ENCODE peak calls at places on chromosome 3, in eight cellular contexts. Y is tibial nerve, N is HCT116, E is AG09309, P is endodermal cell, J is B cell, W is AG10803, F is tibial artery. O is an unnamed sample.

GRCh38 chr3:175659951-175660350 is 800.8 kb downstream of the NAALADL2 start:
- DNase-seq in N (no peak), F (no peak), J (no peak), P (no peak), E (no peak), Y (no peak), W (no peak), O (no peak)

GRCh38 chr3:186060222-186060621 is 48.7 kb downstream of the ETV5 start:
- DNase-seq in Y (no peak), P (no peak), F (no peak), N (no peak), E (no peak), J (no peak), W (no peak), O (no peak)

GRCh38 chr3:187958432-187959003 is 195.4 kb upstream of the LPP start:
- DNase-seq in N (no peak), Y (no peak), E (no peak), F (no peak), W (no peak), J (peak; percentile 62), P (no peak), O (no peak)

GRCh38 chr3:120983841-120984240 is 75.8 kb downstream of the STXBP5L start:
- DNase-seq in E (no peak), W (no peak), F (no peak), Y (no peak), P (peak; percentile 71), J (no peak), N (no peak), O (no peak)

GRCh38 chr3:135995766-135996165 is 30.2 kb downstream of the PPP2R3A start:
- DNase-seq in N (no peak), W (no peak), Y (no peak), F (no peak), J (no peak), E (no peak), P (no peak), O (no peak)

GRCh38 chr3:13194285-13195209 is 121.3 kb upstream of the IQSEC1 start:
- DNase-seq in W (no peak), Y (no peak), J (no peak), N (no peak), P (no peak), E (no peak), F (peak; percentile 8), O (no peak)

GRCh38 chr3:61985020-61985419 is 388.3 kb downstream of the FEZF2 start:
- DNase-seq in Y (no peak), W (peak; percentile 55), E (peak; percentile 48), F (no peak), N (no peak), J (no peak), P (no peak), O (no peak)

GRCh38 chr3:34012102-34012461 is 213.7 kb downstream of the PDCD6IP start:
- DNase-seq in P (no peak), J (no peak), E (peak; percentile 93), Y (no peak), W (peak; percentile 95), N (peak; percentile 7), F (no peak), O (no peak)

GRCh38 chr3:17070560-17070959 is 185.8 kb downstream of the PLCL2 start:
- DNase-seq in Y (no peak), E (no peak), J (no peak), N (no peak), F (peak; percentile 27), P (peak; percentile 77), W (peak; percentile 42), O (no peak)

GRCh38 chr3:184676927-184677326 is 34.9 kb downstream of the MAGEF1 start:
- DNase-seq in N (no peak), Y (no peak), W (no peak), P (peak; percentile 43), F (no peak), E (no peak), J (peak; percentile 74), O (no peak)

GRCh38 chr3:188796122-188796631 is 375.6 kb upstream of the TPRG1 start:
- DNase-seq in F (no peak), J (peak; percentile 39), E (peak; percentile 95), W (peak; percentile 98), N (no peak), P (no peak), Y (no peak), O (no peak)

GRCh38 chr3:2810723-2811122 is 299.5 kb downstream of the IL5RA start:
- DNase-seq in P (peak; percentile 67), W (no peak), Y (no peak), F (no peak), J (no peak), N (no peak), E (no peak), O (no peak)

GRCh38 chr3:111073186-111073585 is 1.6 kb downstream of the NECTIN3 start:
- DNase-seq in J (no peak), P (no peak), F (no peak), N (no peak), E (no peak), W (peak; percentile 38), Y (no peak), O (no peak)

GRCh38 chr3:15633766-15634588 is 32.4 kb downstream of the BTD start:
- DNase-seq in J (no peak), E (no peak), W (no peak), N (no peak), F (no peak), Y (no peak), P (no peak), O (no peak)

GRCh38 chr3:99952306-99952705 is 134.6 kb downstream of the CMSS1 start:
- DNase-seq in N (no peak), E (no peak), Y (no peak), W (peak; percentile 75), P (no peak), F (no peak), J (no peak), O (no peak)

GRCh38 chr3:139620438-139620837 is 57.3 kb downstream of the NMNAT3 start:
- DNase-seq in N (no peak), E (no peak), J (no peak), P (no peak), F (no peak), Y (no peak), W (no peak), O (no peak)

GRCh38 chr3:194808709-194809108 is 123.0 kb downstream of the FAM43A start:
- DNase-seq in E (no peak), Y (no peak), W (peak; percentile 18), F (no peak), N (no peak), P (no peak), J (no peak), O (no peak)

GRCh38 chr3:53940651-53941050 is 49.0 kb upstream of the SELENOK start:
- DNase-seq in Y (no peak), F (no peak), N (no peak), J (no peak), E (no peak), W (no peak), P (no peak), O (no peak)

GRCh38 chr3:41274944-41275668 is 75.8 kb downstream of the CTNNB1 start:
- DNase-seq in N (no peak), J (no peak), W (peak; percentile 77), E (no peak), Y (no peak), P (no peak), F (no peak), O (no peak)

GRCh38 chr3:69250014-69250413 is 127.6 kb upstream of the LMOD3 start:
- DNase-seq in Y (no peak), F (no peak), J (no peak), E (peak; percentile 18), W (peak; percentile 26), N (no peak), P (peak; percentile 88), O (no peak)

GRCh38 chr3:156259896-156260788 is 139.8 kb downstream of the KCNAB1 start:
- DNase-seq in Y (no peak), P (no peak), F (no peak), E (no peak), N (no peak), J (no peak), W (no peak), O (no peak)

GRCh38 chr3:195931582-195932273 is 23.4 kb upstream of the TNK2 start:
- DNase-seq in P (peak; percentile 30), J (no peak), F (no peak), E (no peak), W (no peak), Y (no peak), N (no peak), O (peak; percentile 48)
- TF ChIP-seq CTCF in P (no peak), J (no peak), F (no peak), E (no peak), W (no peak), Y (no peak), N (no peak), O (no peak)

GRCh38 chr3:14288833-14289451 is 110.3 kb downstream of the LSM3 start:
- DNase-seq in W (no peak), F (no peak), J (no peak), P (peak; percentile 55), Y (no peak), N (no peak), E (no peak), O (no peak)
- TF ChIP-seq CTCF in W (no peak), F (no peak), J (no peak), P (no peak), Y (no peak), N (no peak), E (no peak), O (no peak)

GRCh38 chr3:31858439-31858838 is 122.6 kb downstream of the OSBPL10 start:
- DNase-seq in Y (no peak), E (no peak), F (no peak), J (peak; percentile 39), P (no peak), W (no peak), N (no peak), O (no peak)
- TF ChIP-seq CTCF in Y (no peak), E (no peak), F (no peak), J (peak; percentile 59), P (no peak), W (no peak), N (no peak), O (peak; percentile 38)

GRCh38 chr3:36957862-36958686 is 13.2 kb upstream of the TRANK1 start:
- DNase-seq in J (no peak), N (no peak), W (peak; percentile 44), Y (no peak), P (no peak), E (no peak), F (no peak), O (no peak)

GRCh38 chr3:36954452-36955134 is 9.7 kb upstream of the TRANK1 start:
- DNase-seq in E (no peak), J (no peak), F (no peak), W (no peak), Y (no peak), P (no peak), N (no peak), O (no peak)

GRCh38 chr3:36959821-36960220 is 15.0 kb upstream of the TRANK1 start:
- DNase-seq in P (no peak), E (no peak), Y (no peak), F (no peak), W (no peak), N (no peak), J (no peak), O (no peak)

GRCh38 chr3:36956155-36956554 is 11.3 kb upstream of the TRANK1 start:
- DNase-seq in F (no peak), P (no peak), J (no peak), Y (no peak), N (no peak), W (no peak), E (no peak), O (no peak)

DNA sequence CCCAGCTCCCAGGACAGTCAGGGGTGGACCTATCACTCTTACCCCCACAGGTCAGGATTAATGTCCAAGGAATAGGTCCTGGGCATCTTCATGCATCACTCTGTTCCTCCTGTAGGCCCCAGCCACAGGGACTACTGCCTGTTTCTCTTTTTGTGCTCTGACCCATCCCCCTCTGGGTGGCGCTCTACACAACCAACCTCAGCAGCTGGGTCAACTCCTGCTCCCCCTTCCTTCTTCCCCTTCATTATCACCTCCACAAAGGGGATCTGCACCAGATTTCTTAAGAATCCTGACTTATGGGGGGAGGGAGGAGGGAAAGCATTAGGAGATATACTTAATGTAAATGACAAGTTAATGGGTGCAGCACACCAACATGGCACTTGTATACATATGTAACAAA is 12.2 kb upstream of the TRANK1 start:
- DNase-seq in F (no peak), Y (no peak), E (no peak), P (peak; percentile 80), J (no peak), W (no peak), N (no peak), O (no peak)
- TF ChIP-seq CTCF in F (no peak), Y (no peak), E (no peak), P (peak; percentile 65), J (no peak), W (no peak), N (peak; percentile 34), O (no peak)